ENCODE peak calls at places on chromosomes 16 and 17, in ten cellular contexts. F is bronchial epithelial cell; W is SHP77; Q is fibroblast of villous mesenchyme; Z is putamen; Y is activated naive CD4-positive, alpha-beta T cell treated with anti-CD3 and anti-CD28 coated beads for 36 hours; D is AG10803; R is posterior cingulate gyrus; K is cardiac fibroblast; X is CD8-positive, alpha-beta memory T cell. S is an unnamed sample.

GRCh38 chr16:19135896-19136438 is 22.2 kb downstream of the ITPRIPL2 start:
- DNase-seq in W (no peak), K (no peak), X (no peak), D (peak), Z (no peak), R (no peak), Q (peak), F (peak), Y (no peak), S (peak)

GRCh38 chr16:59236804-59237463 is 502.8 kb upstream of the GOT2 start:
- DNase-seq in W (no peak), F (no peak), X (no peak), Q (no peak), K (no peak), D (no peak), Y (no peak), Z (no peak), R (no peak), S (no peak)

GRCh38 chr17:41002814-41003213 is 3.1 kb upstream of the KRTAP3-2 start:
- DNase-seq in K (no peak), D (no peak), R (no peak), W (no peak), Z (peak), F (peak), X (no peak), Q (peak), Y (no peak), S (peak)

GRCh38 chr17:77375917-77376651 is 235.3 kb downstream of the SEC14L1 start:
- DNase-seq in R (no peak), Q (peak), F (no peak), Y (peak), K (peak), X (peak), W (no peak), Z (no peak), D (peak), S (no peak)

GRCh38 chr16:72371307-72372081 is 199.5 kb upstream of the PMFBP1 start:
- DNase-seq in D (peak), K (peak), Z (no peak), F (peak), Q (peak), W (peak), Y (no peak), X (no peak), R (no peak), S (no peak)

GRCh38 chr16:86261379-86261778 is 248.9 kb upstream of the FOXF1 start:
- DNase-seq in X (no peak), R (no peak), D (no peak), F (no peak), Y (no peak), Z (no peak), Q (no peak), K (peak), W (no peak), S (peak)

GRCh38 chr16:86044241-86044671 is 145.3 kb downstream of the IRF8 start:
- DNase-seq in Z (no peak), F (no peak), X (no peak), W (no peak), K (peak), Q (peak), R (no peak), D (peak), Y (peak), S (peak)

GRCh38 chr17:73228748-73229236 is 32.9 kb downstream of the CPSF4L start:
- DNase-seq in Q (peak), D (peak), Z (peak), F (peak), Y (peak), R (no peak), X (no peak), W (peak), K (peak), S (peak)

GRCh38 chr16:61684566-61684965 is 351.7 kb downstream of the CDH8 start:
- DNase-seq in Z (no peak), K (no peak), R (no peak), Y (no peak), W (no peak), D (no peak), F (no peak), X (no peak), Q (no peak), S (no peak)

GRCh38 chr17:57879437-57880085 is 29.7 kb upstream of the MRPS23 start:
- DNase-seq in Z (no peak), F (no peak), R (no peak), D (no peak), X (no peak), W (no peak), Y (no peak), Q (no peak), K (no peak), S (peak)

GRCh38 chr16:84139628-84140258 is 5.2 kb downstream of the HSDL1 start:
- DNase-seq in W (no peak), D (no peak), Q (no peak), F (no peak), R (no peak), K (no peak), Z (no peak), Y (no peak), X (no peak), S (no peak)

GRCh38 chr16:49698416-49698815 is 157.5 kb downstream of the ZNF423 start:
- DNase-seq in Z (no peak), R (no peak), W (no peak), F (no peak), Q (no peak), K (peak), D (no peak), Y (no peak), X (no peak), S (no peak)

GRCh38 chr17:781920-782731 is at the start of the genes GLOD4 and MRM3:
- DNase-seq in F (peak), Y (peak), D (peak), W (peak), R (peak), X (peak), K (peak), Z (peak), Q (peak), S (peak)

GRCh38 chr17:2068589-2069051 is 13.7 kb downstream of the HIC1 start:
- DNase-seq in K (peak), R (no peak), Y (no peak), Q (peak), Z (no peak), W (peak), X (no peak), F (peak), D (peak), S (peak)

GRCh38 chr17:7987112-7987893 is 15.1 kb upstream of the GUCY2D start:
- DNase-seq in D (no peak), W (no peak), F (no peak), Q (no peak), Y (no peak), R (no peak), Z (peak), K (peak), X (no peak), S (no peak)

GRCh38 chr16:82150569-82150968 is 19.5 kb downstream of the MPHOSPH6 start:
- DNase-seq in K (no peak), Q (no peak), R (no peak), X (no peak), Y (no peak), F (no peak), D (no peak), W (no peak), Z (no peak), S (no peak)

GRCh38 chr17:35028531-35029262 is 34.8 kb downstream of the RFFL start:
- DNase-seq in Y (no peak), K (no peak), X (no peak), R (no peak), W (no peak), Z (no peak), F (peak), Q (no peak), D (no peak), S (peak)

GRCh38 chr17:82230627-82231311 is 1.9 kb downstream of the SLC16A3 start:
- DNase-seq in X (peak), F (peak), W (no peak), Z (no peak), D (peak), K (peak), R (peak), Y (peak), Q (peak), S (peak)

GRCh38 chr17:78879679-78880186 is 23.3 kb downstream of the CEP295NL start:
- DNase-seq in Q (peak), Z (no peak), R (no peak), F (no peak), W (no peak), K (peak), X (no peak), D (peak), Y (peak), S (no peak)

GRCh38 chr17:66397486-66397885 is 95.1 kb downstream of the PRKCA start:
- DNase-seq in K (no peak), X (no peak), Q (no peak), D (no peak), W (no peak), Y (peak), R (no peak), Z (no peak), F (no peak), S (no peak)

GRCh38 chr17:38601539-38602351 is 4.0 kb downstream of the SRCIN1 start:
- DNase-seq in W (peak), K (peak), R (no peak), Y (no peak), Q (no peak), X (no peak), Z (no peak), D (no peak), F (no peak), S (no peak)

GRCh38 chr16:9845661-9846361 is 336.4 kb downstream of the GRIN2A start:
- DNase-seq in Z (no peak), Y (no peak), F (peak), K (peak), W (no peak), Q (no peak), R (no peak), X (no peak), D (peak), S (peak)

GRCh38 chr16:46885960-46886763 is 2.0 kb downstream of the GPT2 start:
- DNase-seq in Y (no peak), D (no peak), Z (peak), Q (peak), R (no peak), W (no peak), K (peak), X (no peak), F (peak), S (no peak)

GRCh38 chr16:89309438-89310122 is 92.1 kb downstream of the ZNF778 start:
- DNase-seq in X (no peak), Z (no peak), K (no peak), F (no peak), Y (no peak), W (no peak), D (no peak), R (no peak), Q (no peak), S (no peak)

GRCh38 chr16:24685539-24686432 is 43.7 kb upstream of the TNRC6A start:
- DNase-seq in Q (peak), X (no peak), W (peak), Y (peak), F (peak), D (peak), R (peak), Z (peak), K (peak), S (peak)

GRCh38 chr17:47120521-47121095 is 68.5 kb downstream of the CDC27 start:
- DNase-seq in R (no peak), Y (no peak), F (peak), Z (no peak), D (peak), W (no peak), Q (peak), K (no peak), X (no peak), S (no peak)